ENCODE peak calls at places on chromosome 1, in seven cellular contexts. One of them, this sample, is unnamed.

GRCh38 chr1:234770031-234770795 is 160.2 kb upstream of the IRF2BP2 start:
- DNase-seq in lower lobe of right lung: no peak
- DNase-seq in heart left ventricle: no peak
- DNase-seq in H9: no peak
- DNase-seq in PC-9: no peak
- DNase-seq in Panc1: no peak
- DNase-seq in suprapubic skin: peak
- DNase-seq in this sample: no peak

GRCh38 chr1:91513160-91513559 is 12.5 kb downstream of the CDC7 start:
- DNase-seq in Panc1: no peak
- DNase-seq in lower lobe of right lung: no peak
- DNase-seq in suprapubic skin: no peak
- DNase-seq in PC-9: no peak
- DNase-seq in heart left ventricle: no peak
- DNase-seq in H9: no peak
- DNase-seq in this sample: no peak

GRCh38 chr1:184890539-184890973 is 83.8 kb downstream of the NIBAN1 start:
- DNase-seq in PC-9: peak
- DNase-seq in heart left ventricle: peak
- DNase-seq in suprapubic skin: no peak
- DNase-seq in lower lobe of right lung: no peak
- DNase-seq in H9: no peak
- DNase-seq in Panc1: no peak
- DNase-seq in this sample: no peak

GRCh38 chr1:200033511-200034261 is 6.2 kb downstream of the NR5A2 start:
- DNase-seq in suprapubic skin: no peak
- DNase-seq in H9: peak
- DNase-seq in Panc1: no peak
- DNase-seq in heart left ventricle: no peak
- DNase-seq in PC-9: no peak
- DNase-seq in lower lobe of right lung: no peak
- DNase-seq in this sample: no peak

GRCh38 chr1:203425668-203425999 is 50.0 kb upstream of the PRELP start:
- DNase-seq in Panc1: no peak
- DNase-seq in H9: no peak
- DNase-seq in suprapubic skin: no peak
- DNase-seq in PC-9: no peak
- DNase-seq in lower lobe of right lung: no peak
- DNase-seq in heart left ventricle: no peak
- DNase-seq in this sample: no peak

GRCh38 chr1:23169727-23170335 is 1.2 kb upstream of the LUZP1 start:
- DNase-seq in PC-9: no peak
- DNase-seq in H9: peak
- DNase-seq in suprapubic skin: peak
- DNase-seq in Panc1: no peak
- DNase-seq in heart left ventricle: peak
- DNase-seq in lower lobe of right lung: peak
- DNase-seq in this sample: peak

GRCh38 chr1:68359045-68359444 is 90.7 kb downstream of the RPE65 start:
- DNase-seq in PC-9: peak
- DNase-seq in suprapubic skin: no peak
- DNase-seq in H9: no peak
- DNase-seq in heart left ventricle: no peak
- DNase-seq in Panc1: no peak
- DNase-seq in lower lobe of right lung: no peak
- DNase-seq in this sample: no peak

GRCh38 chr1:62029704-62030103 is 164.9 kb upstream of the L1TD1 start:
- DNase-seq in lower lobe of right lung: no peak
- DNase-seq in PC-9: no peak
- DNase-seq in suprapubic skin: no peak
- DNase-seq in Panc1: no peak
- DNase-seq in heart left ventricle: no peak
- DNase-seq in H9: no peak
- DNase-seq in this sample: no peak

GRCh38 chr1:67058242-67058641 is 4.3 kb upstream of the SLC35D1 start:
- DNase-seq in PC-9: no peak
- DNase-seq in heart left ventricle: no peak
- DNase-seq in suprapubic skin: no peak
- DNase-seq in Panc1: no peak
- DNase-seq in lower lobe of right lung: no peak
- DNase-seq in H9: no peak
- DNase-seq in this sample: no peak

GRCh38 chr1:236280438-236281285 is 1.1 kb downstream of the ERO1B start:
- DNase-seq in suprapubic skin: no peak
- DNase-seq in lower lobe of right lung: no peak
- DNase-seq in Panc1: no peak
- DNase-seq in H9: peak
- DNase-seq in heart left ventricle: no peak
- DNase-seq in PC-9: no peak
- DNase-seq in this sample: no peak

GRCh38 chr1:88284666-88285366 is 399.3 kb upstream of the PKN2 start:
- DNase-seq in H9: no peak
- DNase-seq in lower lobe of right lung: no peak
- DNase-seq in heart left ventricle: no peak
- DNase-seq in Panc1: no peak
- DNase-seq in PC-9: no peak
- DNase-seq in suprapubic skin: no peak
- DNase-seq in this sample: no peak

GRCh38 chr1:202281316-202282016 is 60.3 kb downstream of the UBE2T start:
- DNase-seq in lower lobe of right lung: no peak
- DNase-seq in Panc1: no peak
- DNase-seq in suprapubic skin: peak
- DNase-seq in PC-9: no peak
- DNase-seq in H9: no peak
- DNase-seq in heart left ventricle: no peak
- DNase-seq in this sample: peak

GRCh38 chr1:231512147-231512698 is 16.2 kb upstream of the TSNAX start:
- DNase-seq in heart left ventricle: no peak
- DNase-seq in lower lobe of right lung: no peak
- DNase-seq in Panc1: peak
- DNase-seq in PC-9: peak
- DNase-seq in H9: no peak
- DNase-seq in suprapubic skin: no peak
- DNase-seq in this sample: no peak

GRCh38 chr1:167685844-167686243 is 35.9 kb upstream of the MPZL1 start:
- DNase-seq in lower lobe of right lung: no peak
- DNase-seq in H9: no peak
- DNase-seq in Panc1: no peak
- DNase-seq in suprapubic skin: no peak
- DNase-seq in heart left ventricle: no peak
- DNase-seq in PC-9: no peak
- DNase-seq in this sample: no peak
- H3K27ac ChIP-seq in lower lobe of right lung: no peak
- H3K27ac ChIP-seq in H9: no peak
- H3K27ac ChIP-seq in Panc1: no peak
- H3K27ac ChIP-seq in suprapubic skin: no peak
- H3K27ac ChIP-seq in heart left ventricle: peak
- H3K27ac ChIP-seq in PC-9: no peak
- H3K27ac ChIP-seq in this sample: no peak

DNA sequence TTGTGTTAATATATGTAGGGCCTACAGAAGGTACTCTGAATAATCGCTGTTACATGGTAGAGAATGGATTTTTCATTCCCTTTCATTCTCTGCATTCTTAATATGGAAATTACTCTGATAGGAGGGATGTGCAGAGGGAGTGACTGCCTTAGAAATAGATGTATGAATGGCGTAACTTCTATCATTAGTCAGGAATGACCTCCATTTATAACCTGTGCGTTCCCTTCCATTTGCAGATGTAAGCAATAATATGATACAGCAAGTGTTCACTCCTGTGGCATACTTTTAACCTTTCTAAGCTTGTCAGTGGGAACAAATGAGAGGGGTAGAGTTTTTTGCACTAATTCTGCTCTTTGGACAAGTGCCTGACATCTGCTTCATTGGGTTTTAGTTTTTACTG is 45.6 kb downstream of the MIA3 start:
- DNase-seq in suprapubic skin: no peak
- DNase-seq in lower lobe of right lung: no peak
- DNase-seq in heart left ventricle: no peak
- DNase-seq in PC-9: no peak
- DNase-seq in H9: no peak
- DNase-seq in Panc1: no peak
- DNase-seq in this sample: no peak
- H3K27ac ChIP-seq in suprapubic skin: no peak
- H3K27ac ChIP-seq in lower lobe of right lung: no peak
- H3K27ac ChIP-seq in heart left ventricle: no peak
- H3K27ac ChIP-seq in PC-9: no peak
- H3K27ac ChIP-seq in H9: no peak
- H3K27ac ChIP-seq in Panc1: no peak
- H3K27ac ChIP-seq in this sample: no peak

DNA sequence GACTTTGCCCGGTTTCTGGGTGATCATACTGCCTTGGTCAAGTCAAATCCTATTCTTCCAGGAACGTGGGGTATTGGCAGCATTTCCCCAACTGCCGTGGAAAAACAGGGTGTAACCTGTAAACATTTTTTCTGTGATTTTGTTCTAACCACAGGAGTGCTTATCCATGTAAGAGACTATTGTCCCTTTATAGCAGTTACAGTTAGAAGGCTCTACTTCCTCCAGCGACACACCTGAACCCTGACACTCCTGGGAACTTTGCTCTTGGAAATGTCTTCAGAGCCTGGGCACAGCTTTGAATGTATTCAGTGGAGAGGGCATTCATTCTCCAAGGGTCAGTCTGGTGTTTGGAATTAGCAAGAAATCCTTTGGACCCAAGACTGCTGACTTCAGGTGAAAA is 26.4 kb upstream of the ARHGEF10L start:
- DNase-seq in PC-9: no peak
- DNase-seq in Panc1: no peak
- DNase-seq in lower lobe of right lung: no peak
- DNase-seq in heart left ventricle: no peak
- DNase-seq in H9: no peak
- DNase-seq in suprapubic skin: no peak
- DNase-seq in this sample: no peak
- H3K27ac ChIP-seq in PC-9: no peak
- H3K27ac ChIP-seq in Panc1: no peak
- H3K27ac ChIP-seq in lower lobe of right lung: no peak
- H3K27ac ChIP-seq in heart left ventricle: no peak
- H3K27ac ChIP-seq in H9: no peak
- H3K27ac ChIP-seq in suprapubic skin: no peak
- H3K27ac ChIP-seq in this sample: no peak

GRCh38 chr1:21900766-21901472 is 36.2 kb downstream of the HSPG2 start:
- DNase-seq in suprapubic skin: no peak
- DNase-seq in heart left ventricle: no peak
- DNase-seq in Panc1: no peak
- DNase-seq in lower lobe of right lung: no peak
- DNase-seq in PC-9: no peak
- DNase-seq in H9: no peak
- DNase-seq in this sample: no peak
- H3K27ac ChIP-seq in suprapubic skin: peak
- H3K27ac ChIP-seq in heart left ventricle: peak
- H3K27ac ChIP-seq in Panc1: no peak
- H3K27ac ChIP-seq in lower lobe of right lung: peak
- H3K27ac ChIP-seq in PC-9: no peak
- H3K27ac ChIP-seq in H9: no peak
- H3K27ac ChIP-seq in this sample: peak

GRCh38 chr1:216866714-216867113 is 143.5 kb upstream of the ESRRG start:
- DNase-seq in Panc1: no peak
- DNase-seq in suprapubic skin: no peak
- DNase-seq in PC-9: no peak
- DNase-seq in heart left ventricle: no peak
- DNase-seq in lower lobe of right lung: no peak
- DNase-seq in H9: no peak
- DNase-seq in this sample: no peak
- H3K27ac ChIP-seq in Panc1: no peak
- H3K27ac ChIP-seq in suprapubic skin: no peak
- H3K27ac ChIP-seq in PC-9: no peak
- H3K27ac ChIP-seq in heart left ventricle: no peak
- H3K27ac ChIP-seq in lower lobe of right lung: no peak
- H3K27ac ChIP-seq in H9: no peak
- H3K27ac ChIP-seq in this sample: no peak